ENCODE peak calls at places on chromosomes 11 and 22, in four cellular contexts. One of them, this sample, is unnamed.

GRCh38 chr11:124839051-124839971 is 25.9 kb upstream of the ROBO3 start:
- DNase-seq in body of pancreas: peak; percentile 16
- DNase-seq in kidney epithelial cell: no peak
- DNase-seq in Caco-2: no peak
- DNase-seq in this sample: no peak

GRCh38 chr11:134645576-134645975 is 233.5 kb upstream of the B3GAT1 start:
- DNase-seq in body of pancreas: no peak
- DNase-seq in kidney epithelial cell: no peak
- DNase-seq in Caco-2: peak; percentile 35
- DNase-seq in this sample: no peak

GRCh38 chr11:103927535-103927934 is 108.9 kb upstream of the DDI1 start:
- DNase-seq in body of pancreas: no peak
- DNase-seq in kidney epithelial cell: no peak
- DNase-seq in Caco-2: no peak
- DNase-seq in this sample: no peak

GRCh38 chr11:45858751-45859398 is 11.6 kb downstream of the CRY2 start:
- DNase-seq in body of pancreas: no peak
- DNase-seq in kidney epithelial cell: no peak
- DNase-seq in Caco-2: no peak
- DNase-seq in this sample: no peak

GRCh38 chr11:119684361-119685072 is 44.5 kb downstream of the NECTIN1 start:
- DNase-seq in body of pancreas: peak; percentile 39
- DNase-seq in kidney epithelial cell: peak; percentile 45
- DNase-seq in Caco-2: no peak
- DNase-seq in this sample: no peak

GRCh38 chr11:70606248-70606950 is 208.1 kb downstream of the CTTN start:
- DNase-seq in body of pancreas: no peak
- DNase-seq in kidney epithelial cell: no peak
- DNase-seq in Caco-2: no peak
- DNase-seq in this sample: no peak

GRCh38 chr22:24433868-24434471 is 6.6 kb downstream of the ADORA2A start:
- DNase-seq in body of pancreas: no peak
- DNase-seq in kidney epithelial cell: no peak
- DNase-seq in Caco-2: no peak
- DNase-seq in this sample: no peak

GRCh38 chr11:94786264-94787126 is 18.3 kb downstream of the AMOTL1 start:
- DNase-seq in body of pancreas: no peak
- DNase-seq in kidney epithelial cell: no peak
- DNase-seq in Caco-2: no peak
- DNase-seq in this sample: no peak

GRCh38 chr22:37163618-37164534 is 14.2 kb upstream of the IL2RB start:
- DNase-seq in body of pancreas: no peak
- DNase-seq in kidney epithelial cell: no peak
- DNase-seq in Caco-2: no peak
- DNase-seq in this sample: no peak

GRCh38 chr11:57312511-57313021 is 12.2 kb downstream of the TNKS1BP1 start:
- DNase-seq in body of pancreas: peak; percentile 56
- DNase-seq in kidney epithelial cell: no peak
- DNase-seq in Caco-2: no peak
- DNase-seq in this sample: no peak

GRCh38 chr22:41775338-41775737 is 25.1 kb upstream of the CCDC134 start:
- DNase-seq in body of pancreas: no peak
- DNase-seq in kidney epithelial cell: no peak
- DNase-seq in Caco-2: no peak
- DNase-seq in this sample: no peak

GRCh38 chr22:19429950-19430889 is 1.3 kb downstream of the HIRA start:
- DNase-seq in body of pancreas: peak; percentile 45
- DNase-seq in kidney epithelial cell: no peak
- DNase-seq in Caco-2: no peak
- DNase-seq in this sample: no peak

GRCh38 chr11:32307449-32307848 is 127.9 kb downstream of the WT1 start:
- DNase-seq in body of pancreas: no peak
- DNase-seq in kidney epithelial cell: no peak
- DNase-seq in Caco-2: no peak
- DNase-seq in this sample: no peak

GRCh38 chr11:35158371-35159081 is 19.6 kb downstream of the CD44 start:
- DNase-seq in body of pancreas: peak; percentile 30
- DNase-seq in kidney epithelial cell: no peak
- DNase-seq in Caco-2: no peak
- DNase-seq in this sample: no peak

GRCh38 chr22:23034621-23035556 is 35.4 kb upstream of the GNAZ start:
- DNase-seq in body of pancreas: no peak
- DNase-seq in kidney epithelial cell: no peak
- DNase-seq in Caco-2: no peak
- DNase-seq in this sample: no peak

GRCh38 chr22:36104988-36105387 is 55.6 kb downstream of the APOL3 start:
- DNase-seq in body of pancreas: no peak
- DNase-seq in kidney epithelial cell: no peak
- DNase-seq in Caco-2: no peak
- DNase-seq in this sample: no peak

GRCh38 chr22:49824185-49824925 is 3.3 kb downstream of the BRD1 start:
- DNase-seq in body of pancreas: no peak
- DNase-seq in kidney epithelial cell: no peak
- DNase-seq in Caco-2: no peak
- DNase-seq in this sample: no peak

GRCh38 chr22:41352058-41352457 is 29.7 kb upstream of the TEF start:
- DNase-seq in body of pancreas: no peak
- DNase-seq in kidney epithelial cell: peak; percentile 37
- DNase-seq in Caco-2: peak; percentile 57
- DNase-seq in this sample: peak; percentile 39

GRCh38 chr11:72155751-72156150 is 20.2 kb downstream of the FOLR3 start:
- DNase-seq in body of pancreas: no peak
- DNase-seq in kidney epithelial cell: no peak
- DNase-seq in Caco-2: peak; percentile 25
- DNase-seq in this sample: no peak

GRCh38 chr11:28231475-28231874 is 123.3 kb downstream of the METTL15 start:
- DNase-seq in body of pancreas: no peak
- DNase-seq in kidney epithelial cell: no peak
- DNase-seq in Caco-2: no peak
- DNase-seq in this sample: no peak

GRCh38 chr11:58301576-58301975 is 33.5 kb upstream of the OR10W1 start:
- DNase-seq in body of pancreas: no peak
- DNase-seq in kidney epithelial cell: no peak
- DNase-seq in Caco-2: no peak
- DNase-seq in this sample: peak; percentile 19

DNA sequence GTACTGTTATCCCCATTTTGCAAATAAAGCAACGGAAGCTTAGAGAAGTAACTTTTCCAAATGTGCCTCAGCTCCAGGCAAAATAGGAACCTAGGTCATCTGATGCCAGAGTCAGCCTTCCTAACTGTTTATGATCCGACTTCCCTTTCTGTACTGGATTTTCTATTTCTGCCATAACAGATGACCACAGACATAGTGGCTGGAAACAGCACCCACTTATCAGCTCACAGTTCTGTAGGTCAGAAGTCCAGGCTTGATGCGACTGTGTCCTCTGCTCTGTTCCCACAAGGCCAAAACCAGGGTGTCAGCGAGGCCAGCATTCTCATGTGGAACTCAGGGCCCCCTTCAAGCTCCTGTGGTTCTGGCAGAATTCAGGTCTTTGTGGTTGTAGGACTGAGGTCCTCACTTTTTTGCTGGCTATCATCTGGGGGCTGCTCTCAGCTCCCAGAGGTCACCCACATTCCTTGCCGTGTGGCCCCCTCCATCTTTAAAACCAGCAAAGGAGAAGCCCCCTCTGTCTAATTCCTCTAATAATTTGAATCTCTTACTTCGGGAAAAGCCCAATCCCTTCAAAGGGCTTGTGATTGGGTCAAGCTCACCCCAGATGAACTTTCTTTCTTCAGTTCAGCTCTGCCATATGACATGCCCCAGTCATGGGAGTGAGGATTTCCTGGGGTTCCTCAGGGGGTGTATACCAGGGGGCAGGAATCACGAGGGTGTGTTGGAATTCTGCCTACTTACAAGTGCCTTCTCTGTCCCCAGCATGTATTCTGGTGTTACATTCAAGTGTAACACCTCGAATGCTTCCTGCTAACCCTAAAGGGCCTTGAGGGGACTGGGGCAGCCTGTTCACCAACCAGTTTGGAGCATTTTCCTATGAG is 15.3 kb downstream of the KCNJ5 start:
- DNase-seq in body of pancreas: no peak
- DNase-seq in kidney epithelial cell: no peak
- DNase-seq in Caco-2: no peak
- DNase-seq in this sample: no peak
- TF ChIP-seq CTCF in body of pancreas: no peak
- TF ChIP-seq CTCF in kidney epithelial cell: no peak
- TF ChIP-seq CTCF in Caco-2: no peak
- TF ChIP-seq CTCF in this sample: no peak

GRCh38 chr22:45744442-45744841 is 72.8 kb downstream of the ATXN10 start:
- DNase-seq in body of pancreas: no peak
- DNase-seq in kidney epithelial cell: no peak
- DNase-seq in Caco-2: no peak
- DNase-seq in this sample: no peak

GRCh38 chr22:45738206-45738605 is 66.6 kb downstream of the ATXN10 start:
- DNase-seq in body of pancreas: no peak
- DNase-seq in kidney epithelial cell: no peak
- DNase-seq in Caco-2: no peak
- DNase-seq in this sample: peak; percentile 54

GRCh38 chr22:45740236-45740635 is 68.6 kb downstream of the ATXN10 start:
- DNase-seq in body of pancreas: no peak
- DNase-seq in kidney epithelial cell: no peak
- DNase-seq in Caco-2: no peak
- DNase-seq in this sample: no peak

GRCh38 chr22:45742866-45743450 is 71.3 kb downstream of the ATXN10 start:
- DNase-seq in body of pancreas: peak; percentile 31
- DNase-seq in kidney epithelial cell: no peak
- DNase-seq in Caco-2: peak; percentile 73
- DNase-seq in this sample: peak; percentile 14

DNA sequence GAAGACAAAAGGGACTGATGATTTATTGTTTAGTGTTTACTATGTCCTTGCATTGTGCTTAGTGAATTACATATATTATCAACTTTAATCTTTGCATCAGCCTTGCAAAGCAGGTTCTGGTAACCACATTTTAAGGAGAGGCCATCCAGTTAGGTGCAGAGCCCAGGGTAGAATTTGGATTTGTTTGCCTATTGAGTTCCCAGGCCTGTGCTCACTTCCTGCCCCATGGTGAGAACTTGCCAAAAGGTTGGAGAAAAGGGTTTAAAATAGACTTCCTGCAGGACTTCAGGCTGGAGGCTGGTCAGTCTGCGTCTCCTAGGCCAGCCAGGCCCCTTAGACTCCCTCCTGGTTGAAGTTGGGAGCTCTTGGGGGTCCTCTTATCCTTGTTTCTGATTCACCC is 72.1 kb downstream of the ATXN10 start:
- DNase-seq in body of pancreas: no peak
- DNase-seq in kidney epithelial cell: no peak
- DNase-seq in Caco-2: no peak
- DNase-seq in this sample: no peak
- H3K36me3 ChIP-seq in body of pancreas: peaks cover 4% of the 10 kb centered on the region
- H3K36me3 ChIP-seq in kidney epithelial cell: peaks cover 1% of the 10 kb centered on the region
- H3K36me3 ChIP-seq in Caco-2: peaks cover 2% of the 10 kb centered on the region
- H3K36me3 ChIP-seq in this sample: peaks cover 8% of the 10 kb centered on the region

GRCh38 chr11:67289226-67289650 is at the start of gene ANKRD13D:
- DNase-seq in body of pancreas: no peak
- DNase-seq in kidney epithelial cell: no peak
- DNase-seq in Caco-2: peak; percentile 74
- DNase-seq in this sample: no peak
- TF ChIP-seq CTCF in body of pancreas: no peak
- TF ChIP-seq CTCF in kidney epithelial cell: no peak
- TF ChIP-seq CTCF in Caco-2: peak; percentile 6
- TF ChIP-seq CTCF in this sample: no peak

DNA sequence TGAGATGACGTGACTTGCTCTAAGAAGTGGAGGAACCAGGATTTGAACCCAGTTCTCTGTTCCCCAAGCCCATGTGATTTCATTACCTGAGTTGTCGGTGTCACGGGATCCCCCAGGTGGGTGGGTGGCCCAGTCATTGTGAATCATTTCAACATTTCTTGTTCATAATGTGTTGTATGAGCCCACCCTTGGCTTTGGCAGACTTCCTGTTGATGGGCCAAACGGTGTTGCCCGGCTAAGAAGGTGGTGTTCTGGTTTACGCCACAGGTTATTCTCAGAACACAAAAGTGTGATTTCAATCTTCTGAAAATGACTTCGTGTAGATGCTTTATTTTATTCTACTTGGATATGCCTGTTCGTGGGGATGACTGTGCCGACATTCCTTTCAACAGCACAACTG is 21.6 kb upstream of the ST14 start:
- DNase-seq in body of pancreas: no peak
- DNase-seq in kidney epithelial cell: no peak
- DNase-seq in Caco-2: no peak
- DNase-seq in this sample: no peak
- H3K36me3 ChIP-seq in body of pancreas: no peaks in the 10 kb centered on the region
- H3K36me3 ChIP-seq in kidney epithelial cell: peaks cover 1% of the 10 kb centered on the region
- H3K36me3 ChIP-seq in Caco-2: peaks cover 22% of the 10 kb centered on the region
- H3K36me3 ChIP-seq in this sample: peaks cover 22% of the 10 kb centered on the region

GRCh38 chr11:8354622-8355417 is 91.1 kb upstream of the LMO1 start:
- DNase-seq in body of pancreas: no peak
- DNase-seq in kidney epithelial cell: no peak
- DNase-seq in Caco-2: no peak
- DNase-seq in this sample: no peak
- TF ChIP-seq CTCF in body of pancreas: no peak
- TF ChIP-seq CTCF in kidney epithelial cell: peak; percentile 18
- TF ChIP-seq CTCF in Caco-2: no peak
- TF ChIP-seq CTCF in this sample: peak; percentile 2

This sample was measured in BJ.